ENCODE peak calls at places on chromosomes 13 and 19, in eight cellular contexts. G is brain microvascular endothelial cell, A is esophagus squamous epithelium, J is tibial artery, P is GM23338, U is NB4, S is upper lobe of left lung, H is upper lobe of right lung. V is an unnamed sample.

GRCh38 chr13:54029226-54029625 is 1000.6 kb downstream of the OLFM4 start:
- DNase-seq in G (no peak), A (no peak), J (no peak), P (peak; percentile 15), U (peak; percentile 97), S (no peak), H (no peak), V (no peak)

GRCh38 chr19:48543121-48543710 is 8.8 kb upstream of the SULT2B1 start:
- DNase-seq in G (peak; percentile 10), A (no peak), J (no peak), P (peak; percentile 46), U (peak; percentile 82), S (peak; percentile 68), H (peak; percentile 77), V (no peak)

GRCh38 chr13:32984857-32985626 is 31.2 kb upstream of the KL start:
- DNase-seq in G (no peak), A (no peak), J (no peak), P (no peak), U (no peak), S (no peak), H (no peak), V (no peak)

GRCh38 chr13:87497426-87497825 is 173.7 kb upstream of the SLITRK5 start:
- DNase-seq in G (no peak), A (no peak), J (no peak), P (no peak), U (no peak), S (no peak), H (no peak), V (no peak)

GRCh38 chr19:55703790-55704215 is 28.8 kb downstream of the EPN1 start:
- DNase-seq in G (no peak), A (no peak), J (peak; percentile 65), P (peak; percentile 86), U (peak; percentile 16), S (peak; percentile 42), H (peak; percentile 79), V (no peak)

GRCh38 chr13:39565036-39565949 is 37.7 kb downstream of the LHFPL6 start:
- DNase-seq in G (peak; percentile 91), A (no peak), J (no peak), P (peak; percentile 82), U (no peak), S (no peak), H (no peak), V (no peak)

GRCh38 chr19:46890423-46891170 is 29.8 kb downstream of the ARHGAP35 start:
- DNase-seq in G (peak; percentile 64), A (no peak), J (no peak), P (no peak), U (no peak), S (no peak), H (no peak), V (no peak)

GRCh38 chr13:72781461-72782439 is at the start of the genes DIS3 and PIBF1:
- DNase-seq in G (peak; percentile 99), A (peak; percentile 83), J (peak; percentile 98), P (peak; percentile 99), U (peak; percentile 99), S (peak; percentile 98), H (peak; percentile 99), V (peak; percentile 87)

GRCh38 chr13:74675185-74675584 is 541.0 kb upstream of the KLF12 start:
- DNase-seq in G (no peak), A (no peak), J (no peak), P (no peak), U (no peak), S (no peak), H (no peak), V (no peak)

GRCh38 chr13:68708336-68708908 is 1399.2 kb upstream of the ATXN8OS start:
- DNase-seq in G (no peak), A (no peak), J (no peak), P (no peak), U (no peak), S (no peak), H (no peak), V (no peak)

GRCh38 chr19:34260771-34261173 is 6.4 kb downstream of the GARRE1 start:
- DNase-seq in G (peak; percentile 59), A (no peak), J (no peak), P (peak; percentile 40), U (no peak), S (no peak), H (no peak), V (no peak)

GRCh38 chr13:110944121-110944967 is 29.5 kb upstream of the ANKRD10 start:
- DNase-seq in G (peak; percentile 52), A (no peak), J (no peak), P (peak; percentile 60), U (peak; percentile 65), S (peak; percentile 34), H (no peak), V (no peak)

GRCh38 chr19:56115490-56115889 is 5.6 kb downstream of the ZNF787 start:
- DNase-seq in G (no peak), A (no peak), J (no peak), P (no peak), U (no peak), S (no peak), H (no peak), V (no peak)

GRCh38 chr13:106033634-106034033 is 501.8 kb downstream of the EFNB2 start:
- DNase-seq in G (peak; percentile 47), A (no peak), J (no peak), P (peak; percentile 4), U (peak; percentile 27), S (no peak), H (no peak), V (no peak)

GRCh38 chr19:11737964-11738745 is 591 bp downstream of the ZNF823 start:
- DNase-seq in G (peak; percentile 9), A (no peak), J (peak; percentile 70), P (peak; percentile 56), U (peak; percentile 65), S (peak; percentile 82), H (peak; percentile 86), V (peak; percentile 46)

GRCh38 chr19:5225486-5226345 is 114.9 kb downstream of the PTPRS start:
- DNase-seq in G (no peak), A (no peak), J (no peak), P (peak; percentile 75), U (peak; percentile 39), S (no peak), H (no peak), V (no peak)

GRCh38 chr19:6694147-6694815 is 24.3 kb upstream of the TNFSF14 start:
- DNase-seq in G (no peak), A (no peak), J (no peak), P (peak; percentile 50), U (no peak), S (no peak), H (no peak), V (no peak)

GRCh38 chr19:2039082-2039958 is 11.7 kb downstream of the MKNK2 start:
- DNase-seq in G (no peak), A (no peak), J (no peak), P (no peak), U (no peak), S (peak; percentile 31), H (peak; percentile 64), V (peak; percentile 25)

GRCh38 chr13:94470126-94470525 is 9.4 kb downstream of the DCT start:
- DNase-seq in G (no peak), A (no peak), J (no peak), P (no peak), U (no peak), S (no peak), H (no peak), V (no peak)

GRCh38 chr19:3556423-3556977 is 886 bp downstream of the MFSD12 start:
- DNase-seq in G (no peak), A (no peak), J (no peak), P (no peak), U (no peak), S (no peak), H (no peak), V (no peak)

GRCh38 chr13:34078334-34078999 is 260.5 kb downstream of the RFC3 start:
- DNase-seq in G (no peak), A (no peak), J (no peak), P (peak; percentile 4), U (no peak), S (no peak), H (no peak), V (no peak)

GRCh38 chr19:55442372-55443044 is 592 bp downstream of the SHISA7 start:
- DNase-seq in G (no peak), A (no peak), J (no peak), P (peak; percentile 62), U (no peak), S (no peak), H (no peak), V (no peak)

GRCh38 chr19:55115446-55116065 is 1.9 kb downstream of the PPP1R12C start:
- DNase-seq in G (peak; percentile 43), A (no peak), J (no peak), P (no peak), U (no peak), S (no peak), H (no peak), V (no peak)

GRCh38 chr19:7191946-7192691 is 102.1 kb downstream of the INSR start:
- DNase-seq in G (no peak), A (no peak), J (no peak), P (no peak), U (peak; percentile 81), S (peak; percentile 31), H (no peak), V (no peak)

GRCh38 chr13:84917252-84917878 is 881.9 kb downstream of the SLITRK6 start:
- DNase-seq in G (no peak), A (no peak), J (no peak), P (peak; percentile 21), U (peak; percentile 6), S (no peak), H (no peak), V (no peak)
- TF ChIP-seq CTCF in G (no peak), A (peak; percentile 19), J (no peak), P (peak; percentile 58), U (no peak), S (peak; percentile 24), H (peak; percentile 52), V (no peak)

DNA sequence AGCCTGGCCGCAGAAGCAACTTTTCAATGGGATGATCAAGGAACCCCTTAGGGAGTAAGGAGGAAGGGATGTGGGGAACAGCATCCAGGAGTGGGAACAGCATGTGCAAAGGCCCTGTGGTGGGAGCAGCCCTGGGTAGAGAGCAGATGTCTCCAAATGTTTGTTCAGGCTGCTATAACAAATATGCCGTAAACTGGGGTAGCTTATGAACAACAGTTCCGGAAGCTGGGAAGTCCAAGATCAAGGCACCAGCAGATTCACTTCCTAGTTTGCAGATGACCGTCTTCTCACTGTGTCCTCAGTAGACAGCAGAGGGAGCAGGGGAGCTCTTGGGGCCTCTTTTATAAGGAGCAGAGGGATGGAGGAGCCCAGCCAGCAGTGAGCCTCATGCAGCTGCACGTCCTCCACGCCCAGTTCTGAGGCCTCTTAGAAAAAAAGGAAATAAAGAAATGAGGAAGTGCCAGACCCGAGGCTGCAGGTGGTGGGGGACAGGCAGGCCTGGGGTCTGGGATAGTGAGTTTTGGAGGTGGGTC is 4.2 kb upstream of the LRRC25 start:
- DNase-seq in G (peak; percentile 62), A (no peak), J (peak; percentile 79), P (peak; percentile 81), U (peak; percentile 98), S (peak; percentile 87), H (no peak), V (peak; percentile 50)
- TF ChIP-seq CTCF in G (peak; percentile 72), A (peak; percentile 9), J (no peak), P (peak; percentile 43), U (peak; percentile 64), S (no peak), H (peak; percentile 30), V (no peak)

GRCh38 chr19:27793644-27794443 is 1419.1 kb downstream of the UQCRFS1 start:
- DNase-seq in G (peak; percentile 95), A (peak; percentile 66), J (peak; percentile 96), P (peak; percentile 97), U (peak; percentile 93), S (peak; percentile 97), H (peak; percentile 97), V (peak; percentile 83)
- TF ChIP-seq CTCF in G (no peak), A (no peak), J (no peak), P (no peak), U (no peak), S (no peak), H (no peak), V (no peak)

GRCh38 chr19:40780582-40780981 is 2.5 kb downstream of the RAB4B start:
- DNase-seq in G (no peak), A (no peak), J (no peak), P (no peak), U (no peak), S (no peak), H (no peak), V (no peak)
- TF ChIP-seq CTCF in G (no peak), A (no peak), J (no peak), P (no peak), U (no peak), S (no peak), H (no peak), V (no peak)

V was measured in activated B cell treated with CpG ODN at 0.5 μM for 24 hours.